ENCODE peak calls at places on chromosomes 5 and 9, in seven cellular contexts. G is H1, K is K562, E is GM12878, T is HepG2, Z is HCT116, J is IMR-90. X is an unnamed sample.

GRCh38 chr9:127173063-127173462 is 50.6 kb upstream of the ANGPTL2 start:
- DNase-seq in G (no peak), K (no peak), E (no peak), T (no peak), Z (no peak), J (no peak), X (no peak)

GRCh38 chr9:105679406-105680022 is 14.8 kb upstream of the TMEM38B start:
- DNase-seq in G (no peak), K (no peak), E (no peak), T (peak; percentile 89), Z (no peak), J (no peak), X (no peak)

GRCh38 chr9:29514336-29514735 is 1941.1 kb upstream of the C9orf72 start:
- DNase-seq in G (peak; percentile 61), K (no peak), E (no peak), T (no peak), Z (no peak), J (no peak), X (no peak)

GRCh38 chr9:93265301-93265971 is 81.5 kb downstream of the WNK2 start:
- DNase-seq in G (no peak), K (no peak), E (no peak), T (no peak), Z (no peak), J (no peak), X (no peak)

GRCh38 chr5:53114988-53115387 is 5.4 kb upstream of the MOCS2 start:
- DNase-seq in G (no peak), K (no peak), E (no peak), T (peak; percentile 16), Z (no peak), J (peak; percentile 54), X (peak; percentile 51)

GRCh38 chr9:125911861-125912260 is 164.7 kb downstream of the PBX3 start:
- DNase-seq in G (no peak), K (no peak), E (no peak), T (no peak), Z (no peak), J (peak; percentile 10), X (no peak)

GRCh38 chr5:84191296-84191695 is 193.4 kb downstream of the EDIL3 start:
- DNase-seq in G (no peak), K (no peak), E (no peak), T (no peak), Z (no peak), J (peak; percentile 18), X (no peak)

GRCh38 chr9:123776856-123777560 is 152.9 kb downstream of the DENND1A start:
- DNase-seq in G (no peak), K (no peak), E (no peak), T (no peak), Z (no peak), J (no peak), X (no peak)

GRCh38 chr5:63963080-63963735 is 963 bp upstream of the HTR1A start:
- DNase-seq in G (peak; percentile 75), K (peak; percentile 64), E (peak; percentile 1), T (peak; percentile 56), Z (peak; percentile 19), J (peak; percentile 52), X (peak; percentile 54)

GRCh38 chr5:65032250-65032649 is 263.5 kb downstream of the CWC27 start:
- DNase-seq in G (no peak), K (peak; percentile 22), E (no peak), T (no peak), Z (no peak), J (peak; percentile 100), X (peak; percentile 44)
- H3K9ac ChIP-seq in G (no peak overlapping the region), K (no peak overlapping the region), E (no peak overlapping the region), T (no peak overlapping the region), Z (no peak overlapping the region), J (no peak overlapping the region), X (no peak overlapping the region)

GRCh38 chr5:362978-363765 is 41.7 kb downstream of the AHRR start:
- DNase-seq in G (peak; percentile 22), K (no peak), E (no peak), T (no peak), Z (no peak), J (no peak), X (no peak)
- TF ChIP-seq POLR2A in G (no peak), K (no peak), E (no peak), T (no peak), Z (no peak), J (no peak), X (no peak)

DNA sequence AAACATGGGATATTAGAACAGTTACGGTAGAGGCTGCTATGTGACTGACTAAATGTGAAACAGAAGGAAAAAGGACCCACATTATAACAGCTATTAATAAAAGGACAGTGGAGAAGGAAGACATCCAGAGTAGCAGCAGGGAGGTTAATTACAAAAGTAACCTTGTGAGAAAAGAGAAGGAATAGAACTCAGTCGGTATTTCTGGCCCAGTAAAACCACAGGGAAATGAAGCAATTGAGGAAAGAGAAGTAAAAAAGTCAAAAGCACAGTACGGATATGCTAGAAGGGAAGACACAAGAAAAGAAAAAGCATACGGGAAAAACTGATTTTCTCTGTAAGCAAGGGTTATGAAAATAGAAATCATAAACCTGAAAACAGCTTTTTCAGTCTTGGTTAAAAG is 164.7 kb downstream of the RFX3 start:
- DNase-seq in G (no peak), K (no peak), E (no peak), T (no peak), Z (no peak), J (no peak), X (no peak)
- H3K27ac ChIP-seq in G (no peak overlapping the region), K (no peak overlapping the region), E (no peak overlapping the region), T (no peak overlapping the region), Z (no peak overlapping the region), J (no peak overlapping the region), X (no peak overlapping the region)

GRCh38 chr9:109317311-109317978 is 3.4 kb downstream of the EPB41L4B start:
- DNase-seq in G (no peak), K (no peak), E (no peak), T (no peak), Z (no peak), J (no peak), X (no peak)

GRCh38 chr9:109320338-109320733 is 523 bp downstream of the EPB41L4B start:
- DNase-seq in G (no peak), K (peak; percentile 30), E (no peak), T (no peak), Z (no peak), J (no peak), X (no peak)

GRCh38 chr9:109317979-109318671 is 2.7 kb downstream of the EPB41L4B start:
- DNase-seq in G (peak; percentile 61), K (no peak), E (no peak), T (no peak), Z (no peak), J (no peak), X (no peak)

GRCh38 chr9:109319631-109320233 is 1.1 kb downstream of the EPB41L4B start:
- DNase-seq in G (peak; percentile 64), K (no peak), E (no peak), T (no peak), Z (no peak), J (no peak), X (no peak)

GRCh38 chr9:109319072-109319630 is 1.7 kb downstream of the EPB41L4B start:
- DNase-seq in G (peak; percentile 53), K (no peak), E (no peak), T (no peak), Z (no peak), J (no peak), X (no peak)
- H3K9ac ChIP-seq in G (peak overlapping the region; percentile 58), K (no peak overlapping the region), E (no peak overlapping the region), T (peak overlapping the region; percentile 68), Z (peak overlapping the region; percentile 62), J (no peak overlapping the region), X (no peak overlapping the region)

GRCh38 chr9:120935383-120935857 is 8.8 kb upstream of the TRAF1 start:
- DNase-seq in G (no peak), K (peak; percentile 91), E (no peak), T (no peak), Z (no peak), J (peak; percentile 91), X (peak; percentile 99)
- TF ChIP-seq POLR2A in G (no peak), K (no peak), E (no peak), T (no peak), Z (no peak), J (no peak), X (peak; percentile 45)

GRCh38 chr5:136066705-136067271 is 38.0 kb downstream of the TGFBI start:
- DNase-seq in G (no peak), K (no peak), E (no peak), T (peak; percentile 73), Z (no peak), J (peak; percentile 77), X (no peak)
- H3K27ac ChIP-seq in G (no peak overlapping the region), K (no peak overlapping the region), E (no peak overlapping the region), T (peak overlapping the region; percentile 72), Z (no peak overlapping the region), J (peak overlapping the region; percentile 39), X (no peak overlapping the region)

GRCh38 chr9:22147818-22148573 is 138.9 kb upstream of the CDKN2B start:
- DNase-seq in G (no peak), K (no peak), E (no peak), T (peak; percentile 55), Z (peak; percentile 60), J (peak; percentile 98), X (peak; percentile 69)
- H3K9ac ChIP-seq in G (no peak overlapping the region), K (no peak overlapping the region), E (no peak overlapping the region), T (no peak overlapping the region), Z (no peak overlapping the region), J (no peak overlapping the region), X (no peak overlapping the region)

GRCh38 chr5:79235578-79236363 is at the start of gene JMY:
- DNase-seq in G (peak; percentile 80), K (peak; percentile 90), E (no peak), T (peak; percentile 75), Z (peak; percentile 55), J (peak; percentile 85), X (peak; percentile 81)
- TF ChIP-seq POLR2A in G (peak; percentile 61), K (peak; percentile 92), E (peak; percentile 90), T (peak; percentile 92), Z (peak; percentile 89), J (peak; percentile 74), X (peak; percentile 87)

X was measured in endothelial cell of umbilical vein.